ENCODE peak calls at places on chromosomes 2 and 18, in six cellular contexts. One of them, this sample, is unnamed.

GRCh38 chr2:239343946-239344856 is 56.6 kb downstream of the HDAC4 start:
- DNase-seq in fibroblast of the conjunctiva: no peak
- DNase-seq in GM03348: no peak
- DNase-seq in RPMI7951: no peak
- DNase-seq in myocyte: no peak
- DNase-seq in aorta: no peak
- DNase-seq in this sample: no peak

GRCh38 chr18:61159246-61159645 is 174.0 kb upstream of the CDH20 start:
- DNase-seq in aorta: no peak
- DNase-seq in GM03348: no peak
- DNase-seq in RPMI7951: no peak
- DNase-seq in myocyte: no peak
- DNase-seq in fibroblast of the conjunctiva: no peak
- DNase-seq in this sample: no peak

GRCh38 chr18:26706796-26707406 is 158.5 kb upstream of the KCTD1 start:
- DNase-seq in fibroblast of the conjunctiva: no peak
- DNase-seq in GM03348: no peak
- DNase-seq in RPMI7951: no peak
- DNase-seq in aorta: no peak
- DNase-seq in myocyte: no peak
- DNase-seq in this sample: no peak

GRCh38 chr2:23767871-23768611 is 158.9 kb downstream of the ATAD2B start:
- DNase-seq in fibroblast of the conjunctiva: no peak
- DNase-seq in aorta: no peak
- DNase-seq in RPMI7951: no peak
- DNase-seq in myocyte: no peak
- DNase-seq in GM03348: no peak
- DNase-seq in this sample: no peak

GRCh38 chr18:12271376-12272235 is 17.4 kb downstream of the CIDEA start:
- DNase-seq in fibroblast of the conjunctiva: peak; percentile 59
- DNase-seq in aorta: peak; percentile 78
- DNase-seq in RPMI7951: peak; percentile 66
- DNase-seq in GM03348: peak; percentile 93
- DNase-seq in myocyte: peak; percentile 90
- DNase-seq in this sample: peak; percentile 88

GRCh38 chr2:72719416-72719815 is 106.4 kb downstream of the EXOC6B start:
- DNase-seq in aorta: no peak
- DNase-seq in RPMI7951: peak; percentile 16
- DNase-seq in myocyte: peak; percentile 2
- DNase-seq in GM03348: no peak
- DNase-seq in fibroblast of the conjunctiva: no peak
- DNase-seq in this sample: no peak

GRCh38 chr2:102046135-102046901 is 54.6 kb downstream of the IL1R2 start:
- DNase-seq in myocyte: no peak
- DNase-seq in RPMI7951: peak; percentile 54
- DNase-seq in aorta: no peak
- DNase-seq in fibroblast of the conjunctiva: no peak
- DNase-seq in GM03348: no peak
- DNase-seq in this sample: no peak

GRCh38 chr2:71557321-71557720 is 104.0 kb downstream of the DYSF start:
- DNase-seq in GM03348: no peak
- DNase-seq in RPMI7951: no peak
- DNase-seq in aorta: peak; percentile 26
- DNase-seq in fibroblast of the conjunctiva: no peak
- DNase-seq in myocyte: no peak
- DNase-seq in this sample: no peak

GRCh38 chr2:27494284-27494943 is 586 bp downstream of the FNDC4 start:
- DNase-seq in RPMI7951: peak; percentile 16
- DNase-seq in GM03348: peak; percentile 61
- DNase-seq in myocyte: no peak
- DNase-seq in aorta: peak; percentile 67
- DNase-seq in fibroblast of the conjunctiva: peak; percentile 18
- DNase-seq in this sample: peak; percentile 53

GRCh38 chr2:19758658-19759057 is 143.1 kb downstream of the TTC32 start:
- DNase-seq in myocyte: no peak
- DNase-seq in GM03348: no peak
- DNase-seq in aorta: no peak
- DNase-seq in fibroblast of the conjunctiva: no peak
- DNase-seq in RPMI7951: no peak
- DNase-seq in this sample: no peak

GRCh38 chr2:219491278-219491967 is 7.3 kb upstream of the GMPPA start:
- DNase-seq in RPMI7951: no peak
- DNase-seq in myocyte: no peak
- DNase-seq in aorta: no peak
- DNase-seq in GM03348: no peak
- DNase-seq in fibroblast of the conjunctiva: no peak
- DNase-seq in this sample: no peak

GRCh38 chr2:32264422-32265149 is at the start of gene NLRC4:
- DNase-seq in GM03348: no peak
- DNase-seq in aorta: no peak
- DNase-seq in fibroblast of the conjunctiva: no peak
- DNase-seq in myocyte: no peak
- DNase-seq in RPMI7951: no peak
- DNase-seq in this sample: no peak

GRCh38 chr2:32752952-32753351 is 125.1 kb downstream of the TTC27 start:
- DNase-seq in fibroblast of the conjunctiva: no peak
- DNase-seq in GM03348: no peak
- DNase-seq in aorta: no peak
- DNase-seq in myocyte: no peak
- DNase-seq in RPMI7951: no peak
- DNase-seq in this sample: no peak

GRCh38 chr2:20584637-20585321 is 66.1 kb downstream of the HS1BP3 start:
- DNase-seq in myocyte: peak; percentile 91
- DNase-seq in RPMI7951: peak; percentile 99
- DNase-seq in GM03348: peak; percentile 93
- DNase-seq in fibroblast of the conjunctiva: peak; percentile 80
- DNase-seq in aorta: peak; percentile 71
- DNase-seq in this sample: peak; percentile 92

GRCh38 chr2:197707316-197708213 is 2.4 kb downstream of the MARS2 start:
- DNase-seq in myocyte: peak; percentile 52
- DNase-seq in GM03348: peak; percentile 41
- DNase-seq in fibroblast of the conjunctiva: peak; percentile 52
- DNase-seq in aorta: no peak
- DNase-seq in RPMI7951: peak; percentile 62
- DNase-seq in this sample: peak; percentile 38

GRCh38 chr2:219954331-219954730 is 326.9 kb downstream of the SLC4A3 start:
- DNase-seq in GM03348: no peak
- DNase-seq in myocyte: no peak
- DNase-seq in fibroblast of the conjunctiva: no peak
- DNase-seq in RPMI7951: no peak
- DNase-seq in aorta: no peak
- DNase-seq in this sample: no peak

GRCh38 chr2:111622859-111623258 is 261.1 kb downstream of the ANAPC1 start:
- DNase-seq in aorta: no peak
- DNase-seq in fibroblast of the conjunctiva: no peak
- DNase-seq in myocyte: peak; percentile 74
- DNase-seq in RPMI7951: peak; percentile 26
- DNase-seq in GM03348: peak; percentile 13
- DNase-seq in this sample: peak; percentile 27

GRCh38 chr2:42618116-42618515 is 49.7 kb downstream of the MTA3 start:
- DNase-seq in GM03348: no peak
- DNase-seq in aorta: no peak
- DNase-seq in RPMI7951: no peak
- DNase-seq in myocyte: no peak
- DNase-seq in fibroblast of the conjunctiva: no peak
- DNase-seq in this sample: no peak

GRCh38 chr18:7157760-7158159 is 40.2 kb upstream of the LAMA1 start:
- DNase-seq in RPMI7951: no peak
- DNase-seq in GM03348: no peak
- DNase-seq in aorta: no peak
- DNase-seq in fibroblast of the conjunctiva: no peak
- DNase-seq in myocyte: no peak
- DNase-seq in this sample: no peak

GRCh38 chr2:232532406-232532805 is 6.4 kb downstream of the CHRND start:
- DNase-seq in myocyte: no peak
- DNase-seq in aorta: peak; percentile 3
- DNase-seq in fibroblast of the conjunctiva: no peak
- DNase-seq in RPMI7951: no peak
- DNase-seq in GM03348: no peak
- DNase-seq in this sample: no peak

GRCh38 chr2:240469239-240469636 is 33.8 kb downstream of the GPC1 start:
- DNase-seq in aorta: peak; percentile 32
- DNase-seq in RPMI7951: no peak
- DNase-seq in fibroblast of the conjunctiva: no peak
- DNase-seq in GM03348: no peak
- DNase-seq in myocyte: peak; percentile 61
- DNase-seq in this sample: no peak

GRCh38 chr18:73151086-73151485 is 283.3 kb upstream of the NETO1 start:
- DNase-seq in RPMI7951: peak; percentile 18
- DNase-seq in aorta: no peak
- DNase-seq in GM03348: no peak
- DNase-seq in myocyte: no peak
- DNase-seq in fibroblast of the conjunctiva: no peak
- DNase-seq in this sample: no peak